ENCODE peak calls at places on chromosomes 5 and 9, in eight cellular contexts. One of them, this sample, is unnamed.

GRCh38 chr5:160514866-160515265 is 93.2 kb downstream of the PTTG1 start:
- DNase-seq in kidney: no peak
- DNase-seq in ovary: no peak
- DNase-seq in GM12878: no peak
- DNase-seq in suprapubic skin: no peak
- DNase-seq in fibroblast of the aortic adventitia: no peak
- DNase-seq in stomach: no peak
- DNase-seq in cardiac fibroblast: no peak
- DNase-seq in this sample: no peak

GRCh38 chr9:137049544-137050449 is 3.8 kb upstream of the NPDC1 start:
- DNase-seq in kidney: no peak
- DNase-seq in ovary: peak
- DNase-seq in GM12878: no peak
- DNase-seq in suprapubic skin: no peak
- DNase-seq in fibroblast of the aortic adventitia: peak
- DNase-seq in stomach: peak
- DNase-seq in cardiac fibroblast: peak
- DNase-seq in this sample: peak

GRCh38 chr5:148956632-148957385 is 106.1 kb downstream of the SH3TC2 start:
- DNase-seq in kidney: no peak
- DNase-seq in ovary: no peak
- DNase-seq in GM12878: no peak
- DNase-seq in suprapubic skin: no peak
- DNase-seq in fibroblast of the aortic adventitia: no peak
- DNase-seq in stomach: peak
- DNase-seq in cardiac fibroblast: no peak
- DNase-seq in this sample: no peak

GRCh38 chr5:11869203-11869602 is 35.0 kb downstream of the CTNND2 start:
- DNase-seq in kidney: no peak
- DNase-seq in ovary: no peak
- DNase-seq in GM12878: no peak
- DNase-seq in suprapubic skin: no peak
- DNase-seq in fibroblast of the aortic adventitia: no peak
- DNase-seq in stomach: no peak
- DNase-seq in cardiac fibroblast: no peak
- DNase-seq in this sample: no peak

GRCh38 chr5:14930486-14930885 is 58.9 kb upstream of the ANKH start:
- DNase-seq in kidney: no peak
- DNase-seq in ovary: no peak
- DNase-seq in GM12878: no peak
- DNase-seq in suprapubic skin: no peak
- DNase-seq in fibroblast of the aortic adventitia: no peak
- DNase-seq in stomach: no peak
- DNase-seq in cardiac fibroblast: peak
- DNase-seq in this sample: no peak

GRCh38 chr5:20606006-20606405 is 618.0 kb upstream of the CDH18 start:
- DNase-seq in kidney: no peak
- DNase-seq in ovary: no peak
- DNase-seq in GM12878: no peak
- DNase-seq in suprapubic skin: no peak
- DNase-seq in fibroblast of the aortic adventitia: peak
- DNase-seq in stomach: no peak
- DNase-seq in cardiac fibroblast: peak
- DNase-seq in this sample: no peak

GRCh38 chr5:141747152-141747640 is 65.2 kb upstream of the ARAP3 start:
- DNase-seq in kidney: peak
- DNase-seq in ovary: peak
- DNase-seq in GM12878: no peak
- DNase-seq in suprapubic skin: no peak
- DNase-seq in fibroblast of the aortic adventitia: peak
- DNase-seq in stomach: peak
- DNase-seq in cardiac fibroblast: peak
- DNase-seq in this sample: peak

GRCh38 chr9:109107402-109108240 is 12.1 kb downstream of the TMEM245 start:
- DNase-seq in kidney: no peak
- DNase-seq in ovary: no peak
- DNase-seq in GM12878: no peak
- DNase-seq in suprapubic skin: no peak
- DNase-seq in fibroblast of the aortic adventitia: peak
- DNase-seq in stomach: no peak
- DNase-seq in cardiac fibroblast: peak
- DNase-seq in this sample: no peak

GRCh38 chr9:125844611-125845010 is 97.4 kb downstream of the PBX3 start:
- DNase-seq in kidney: no peak
- DNase-seq in ovary: no peak
- DNase-seq in GM12878: no peak
- DNase-seq in suprapubic skin: no peak
- DNase-seq in fibroblast of the aortic adventitia: no peak
- DNase-seq in stomach: no peak
- DNase-seq in cardiac fibroblast: no peak
- DNase-seq in this sample: no peak

GRCh38 chr9:88829276-88829675 is 162.0 kb upstream of the S1PR3 start:
- DNase-seq in kidney: no peak
- DNase-seq in ovary: no peak
- DNase-seq in GM12878: no peak
- DNase-seq in suprapubic skin: no peak
- DNase-seq in fibroblast of the aortic adventitia: no peak
- DNase-seq in stomach: no peak
- DNase-seq in cardiac fibroblast: no peak
- DNase-seq in this sample: peak

GRCh38 chr9:1972672-1973071 is 42.5 kb upstream of the SMARCA2 start:
- DNase-seq in kidney: no peak
- DNase-seq in ovary: no peak
- DNase-seq in GM12878: no peak
- DNase-seq in suprapubic skin: no peak
- DNase-seq in fibroblast of the aortic adventitia: no peak
- DNase-seq in stomach: no peak
- DNase-seq in cardiac fibroblast: no peak
- DNase-seq in this sample: no peak

GRCh38 chr9:94874316-94874715 is 147.8 kb downstream of the AOPEP start:
- DNase-seq in kidney: no peak
- DNase-seq in ovary: no peak
- DNase-seq in GM12878: no peak
- DNase-seq in suprapubic skin: no peak
- DNase-seq in fibroblast of the aortic adventitia: peak
- DNase-seq in stomach: no peak
- DNase-seq in cardiac fibroblast: peak
- DNase-seq in this sample: no peak
- TF ChIP-seq CTCF in kidney: no peak
- TF ChIP-seq CTCF in ovary: no peak
- TF ChIP-seq CTCF in GM12878: no peak
- TF ChIP-seq CTCF in suprapubic skin: no peak
- TF ChIP-seq CTCF in fibroblast of the aortic adventitia: no peak
- TF ChIP-seq CTCF in stomach: no peak
- TF ChIP-seq CTCF in cardiac fibroblast: no peak
- TF ChIP-seq CTCF in this sample: no peak

DNA sequence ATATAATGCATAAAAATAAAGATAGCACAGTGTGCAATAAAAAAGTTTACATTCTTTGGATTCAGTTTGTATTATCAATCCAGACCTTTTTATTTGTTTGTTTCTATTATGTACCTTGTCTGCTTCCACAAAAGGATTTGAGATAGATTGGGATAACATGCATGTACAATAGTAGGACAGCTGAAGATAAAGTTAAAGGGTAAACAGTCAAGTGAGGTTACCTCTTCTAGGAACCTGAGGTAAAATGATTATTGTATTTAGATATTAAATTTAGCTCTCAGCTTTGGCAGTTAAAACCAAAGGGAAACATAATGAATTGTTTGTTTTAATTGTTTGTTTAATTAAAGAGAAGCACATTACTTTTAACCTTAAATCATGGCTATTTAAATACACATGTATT is 81.7 kb downstream of the ZCCHC7 start:
- DNase-seq in kidney: no peak
- DNase-seq in ovary: no peak
- DNase-seq in GM12878: no peak
- DNase-seq in suprapubic skin: no peak
- DNase-seq in fibroblast of the aortic adventitia: no peak
- DNase-seq in stomach: no peak
- DNase-seq in cardiac fibroblast: no peak
- DNase-seq in this sample: no peak
- H3K4me3 ChIP-seq in kidney: no peak
- H3K4me3 ChIP-seq in ovary: no peak
- H3K4me3 ChIP-seq in GM12878: no peak
- H3K4me3 ChIP-seq in suprapubic skin: no peak
- H3K4me3 ChIP-seq in fibroblast of the aortic adventitia: no peak
- H3K4me3 ChIP-seq in stomach: no peak
- H3K4me3 ChIP-seq in cardiac fibroblast: no peak
- H3K4me3 ChIP-seq in this sample: no peak

GRCh38 chr9:32550609-32551490 is 1.3 kb upstream of the SMIM27 start:
- DNase-seq in kidney: peak
- DNase-seq in ovary: peak
- DNase-seq in GM12878: peak
- DNase-seq in suprapubic skin: peak
- DNase-seq in fibroblast of the aortic adventitia: peak
- DNase-seq in stomach: peak
- DNase-seq in cardiac fibroblast: peak
- DNase-seq in this sample: peak
- TF ChIP-seq CTCF in kidney: no peak
- TF ChIP-seq CTCF in ovary: no peak
- TF ChIP-seq CTCF in GM12878: no peak
- TF ChIP-seq CTCF in suprapubic skin: no peak
- TF ChIP-seq CTCF in fibroblast of the aortic adventitia: no peak
- TF ChIP-seq CTCF in stomach: no peak
- TF ChIP-seq CTCF in cardiac fibroblast: no peak
- TF ChIP-seq CTCF in this sample: no peak

GRCh38 chr9:134993416-134993815 is 75.7 kb upstream of the FCN1 start:
- DNase-seq in kidney: peak
- DNase-seq in ovary: no peak
- DNase-seq in GM12878: no peak
- DNase-seq in suprapubic skin: peak
- DNase-seq in fibroblast of the aortic adventitia: no peak
- DNase-seq in stomach: no peak
- DNase-seq in cardiac fibroblast: no peak
- DNase-seq in this sample: no peak
- H3K4me3 ChIP-seq in kidney: no peak
- H3K4me3 ChIP-seq in ovary: no peak
- H3K4me3 ChIP-seq in GM12878: no peak
- H3K4me3 ChIP-seq in suprapubic skin: no peak
- H3K4me3 ChIP-seq in fibroblast of the aortic adventitia: no peak
- H3K4me3 ChIP-seq in stomach: no peak
- H3K4me3 ChIP-seq in cardiac fibroblast: no peak
- H3K4me3 ChIP-seq in this sample: no peak

GRCh38 chr5:181167814-181168488 is 20.6 kb downstream of the OR2V2 start:
- DNase-seq in kidney: no peak
- DNase-seq in ovary: no peak
- DNase-seq in GM12878: no peak
- DNase-seq in suprapubic skin: peak
- DNase-seq in fibroblast of the aortic adventitia: no peak
- DNase-seq in stomach: no peak
- DNase-seq in cardiac fibroblast: no peak
- DNase-seq in this sample: peak
- TF ChIP-seq CTCF in kidney: no peak
- TF ChIP-seq CTCF in ovary: no peak
- TF ChIP-seq CTCF in GM12878: peak
- TF ChIP-seq CTCF in suprapubic skin: no peak
- TF ChIP-seq CTCF in fibroblast of the aortic adventitia: peak
- TF ChIP-seq CTCF in stomach: no peak
- TF ChIP-seq CTCF in cardiac fibroblast: peak
- TF ChIP-seq CTCF in this sample: peak

DNA sequence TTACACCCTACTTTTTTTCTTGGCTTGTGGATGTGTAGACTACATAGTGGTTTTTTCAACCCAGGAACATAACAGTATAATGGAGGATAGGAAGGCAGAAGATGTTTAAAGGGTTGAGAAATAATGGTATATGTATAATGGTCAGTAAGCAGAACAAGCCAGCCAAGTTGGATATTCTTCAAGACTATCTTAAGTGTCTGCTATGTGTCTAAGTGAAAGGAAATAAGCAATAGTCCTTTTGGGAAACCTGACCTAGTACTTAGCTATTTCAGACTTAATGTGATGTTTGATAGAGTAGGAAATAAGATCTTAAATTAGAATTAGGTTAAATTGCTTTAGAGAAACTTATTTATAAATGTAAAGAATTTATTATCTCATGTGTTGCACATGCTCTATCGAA is 85.7 kb downstream of the PTPDC1 start:
- DNase-seq in kidney: no peak
- DNase-seq in ovary: no peak
- DNase-seq in GM12878: no peak
- DNase-seq in suprapubic skin: no peak
- DNase-seq in fibroblast of the aortic adventitia: peak
- DNase-seq in stomach: no peak
- DNase-seq in cardiac fibroblast: no peak
- DNase-seq in this sample: no peak
- H3K4me3 ChIP-seq in kidney: peak
- H3K4me3 ChIP-seq in ovary: no peak
- H3K4me3 ChIP-seq in GM12878: peak
- H3K4me3 ChIP-seq in suprapubic skin: peak
- H3K4me3 ChIP-seq in fibroblast of the aortic adventitia: peak
- H3K4me3 ChIP-seq in stomach: peak
- H3K4me3 ChIP-seq in cardiac fibroblast: no peak
- H3K4me3 ChIP-seq in this sample: peak

GRCh38 chr5:1540166-1540565 is 16.4 kb upstream of the LPCAT1 start:
- DNase-seq in kidney: no peak
- DNase-seq in ovary: peak
- DNase-seq in GM12878: no peak
- DNase-seq in suprapubic skin: no peak
- DNase-seq in fibroblast of the aortic adventitia: no peak
- DNase-seq in stomach: no peak
- DNase-seq in cardiac fibroblast: no peak
- DNase-seq in this sample: peak
- TF ChIP-seq CTCF in kidney: peak
- TF ChIP-seq CTCF in ovary: no peak
- TF ChIP-seq CTCF in GM12878: peak
- TF ChIP-seq CTCF in suprapubic skin: no peak
- TF ChIP-seq CTCF in fibroblast of the aortic adventitia: no peak
- TF ChIP-seq CTCF in stomach: no peak
- TF ChIP-seq CTCF in cardiac fibroblast: no peak
- TF ChIP-seq CTCF in this sample: peak

GRCh38 chr5:159242656-159243055 is 20.4 kb upstream of the UBLCP1 start:
- DNase-seq in kidney: no peak
- DNase-seq in ovary: no peak
- DNase-seq in GM12878: no peak
- DNase-seq in suprapubic skin: no peak
- DNase-seq in fibroblast of the aortic adventitia: no peak
- DNase-seq in stomach: no peak
- DNase-seq in cardiac fibroblast: peak
- DNase-seq in this sample: no peak
- H3K4me3 ChIP-seq in kidney: no peak
- H3K4me3 ChIP-seq in ovary: no peak
- H3K4me3 ChIP-seq in GM12878: no peak
- H3K4me3 ChIP-seq in suprapubic skin: no peak
- H3K4me3 ChIP-seq in fibroblast of the aortic adventitia: no peak
- H3K4me3 ChIP-seq in stomach: no peak
- H3K4me3 ChIP-seq in cardiac fibroblast: no peak
- H3K4me3 ChIP-seq in this sample: no peak